ENCODE peak calls at places on chromosomes 3 and 15, in four cellular contexts. R is HFFc6, W is GM20000, F is upper lobe of right lung. P is an unnamed sample.

GRCh38 chr3:52892625-52893311 is 4.6 kb downstream of the STIMATE start:
- DNase-seq in R (peak; percentile 25), W (peak; percentile 73), F (no peak), P (peak; percentile 57)

GRCh38 chr3:14785207-14786155 is 33.3 kb upstream of the FGD5 start:
- DNase-seq in R (no peak), W (no peak), F (peak; percentile 53), P (no peak)

GRCh38 chr3:184740509-184741258 is 28.8 kb upstream of the MAGEF1 start:
- DNase-seq in R (peak; percentile 52), W (no peak), F (no peak), P (no peak)

GRCh38 chr3:128984596-128984995 is 9.3 kb downstream of the CFAP92 start:
- DNase-seq in R (peak; percentile 26), W (no peak), F (no peak), P (no peak)

GRCh38 chr3:185351371-185351770 is 11.6 kb upstream of the MAP3K13 start:
- DNase-seq in R (no peak), W (no peak), F (no peak), P (no peak)

GRCh38 chr15:85672338-85673097 is 122.2 kb downstream of the KLHL25 start:
- DNase-seq in R (peak; percentile 29), W (no peak), F (no peak), P (no peak)

GRCh38 chr15:79050341-79050740 is 40.2 kb downstream of the RASGRF1 start:
- DNase-seq in R (no peak), W (no peak), F (no peak), P (no peak)

GRCh38 chr3:117700573-117701360 is 991.2 kb downstream of the TUSC7 start:
- DNase-seq in R (no peak), W (no peak), F (no peak), P (no peak)

GRCh38 chr3:36876181-36876936 is 68.5 kb downstream of the TRANK1 start:
- DNase-seq in R (no peak), W (peak; percentile 77), F (no peak), P (peak; percentile 66)

GRCh38 chr3:85760342-85760741 is 801.6 kb downstream of the CADM2 start:
- DNase-seq in R (no peak), W (no peak), F (no peak), P (no peak)

GRCh38 chr3:54703906-54704305 is 224.0 kb downstream of the LRTM1 start:
- DNase-seq in R (no peak), W (no peak), F (no peak), P (no peak)

GRCh38 chr15:92161039-92161670 is 232.5 kb upstream of the ST8SIA2 start:
- DNase-seq in R (no peak), W (peak; percentile 51), F (no peak), P (peak; percentile 32)

GRCh38 chr3:115627180-115628074 is 4.1 kb downstream of the GAP43 start:
- DNase-seq in R (no peak), W (no peak), F (no peak), P (peak; percentile 44)

GRCh38 chr15:51186121-51186795 is 91.6 kb upstream of the TNFAIP8L3 start:
- DNase-seq in R (no peak), W (no peak), F (no peak), P (no peak)

GRCh38 chr15:42749266-42749665 is 12.3 kb upstream of the CDAN1 start:
- DNase-seq in R (no peak), W (no peak), F (no peak), P (no peak)

GRCh38 chr3:59563072-59563605 is 513.3 kb upstream of the CFAP20DC start:
- DNase-seq in R (no peak), W (no peak), F (no peak), P (no peak)

GRCh38 chr15:26866298-26867198 is at the start of gene GABRA5:
- DNase-seq in R (peak; percentile 30), W (no peak), F (no peak), P (no peak)

GRCh38 chr3:123568034-123568433 is 16.8 kb downstream of the HACD2 start:
- DNase-seq in R (no peak), W (no peak), F (no peak), P (no peak)

GRCh38 chr3:161414907-161415306 is 43.6 kb upstream of the SPTSSB start:
- DNase-seq in R (no peak), W (no peak), F (no peak), P (no peak)

GRCh38 chr3:45064512-45065372 is 38.6 kb downstream of the CLEC3B start:
- DNase-seq in R (peak; percentile 94), W (no peak), F (no peak), P (no peak)

GRCh38 chr15:59896652-59897051 is 107.5 kb upstream of the FOXB1 start:
- DNase-seq in R (no peak), W (no peak), F (no peak), P (no peak)

GRCh38 chr3:27166888-27167287 is 202.3 kb downstream of the NEK10 start:
- DNase-seq in R (peak; percentile 98), W (no peak), F (no peak), P (no peak)

GRCh38 chr3:158672293-158673176 is at the start of gene LXN:
- DNase-seq in R (peak; percentile 82), W (peak; percentile 87), F (peak; percentile 92), P (peak; percentile 81)

GRCh38 chr3:120167488-120167887 is 73.2 kb upstream of the GSK3B start:
- DNase-seq in R (no peak), W (no peak), F (no peak), P (no peak)

GRCh38 chr3:190831225-190831624 is 31.3 kb downstream of the GMNC start:
- DNase-seq in R (no peak), W (no peak), F (no peak), P (no peak)

GRCh38 chr3:39088889-39089288 is 18.5 kb downstream of the GORASP1 start:
- DNase-seq in R (no peak), W (no peak), F (no peak), P (no peak)

GRCh38 chr3:87207500-87207899 is 19.6 kb upstream of the CHMP2B start:
- DNase-seq in R (peak; percentile 39), W (no peak), F (no peak), P (no peak)

GRCh38 chr3:9399746-9400145 is 2.3 kb downstream of the SETD5 start:
- DNase-seq in R (peak; percentile 93), W (peak; percentile 31), F (peak; percentile 70), P (no peak)

P was measured in GM06990.